ENCODE peak calls at places on chromosome 2, in six cellular contexts. W is A172; L is right lobe of liver; N is stimulated activated CD8-positive, alpha-beta memory T cell treated with anti-CD3 and anti-CD28 coated beads, Interleukin-12 subunit alpha, Interleukin-12 subunit beta, amount 100 ng/mL, for 1 hour; D is activated T-cell treated with anti-CD3 and anti-CD28 coated beads, Interleukin-2, amount 50 U/mL, for 24 hours; X is LoVo. Z is an unnamed sample.

GRCh38 chr2:194867328-194867727 is 789.7 kb upstream of the SLC39A10 start:
- DNase-seq in X (peak), D (no peak), L (no peak), N (no peak), W (peak), Z (no peak)

GRCh38 chr2:70948350-70949003 is 12.8 kb downstream of the ATP6V1B1 start:
- DNase-seq in L (peak), X (peak), D (peak), N (peak), W (peak), Z (peak)

GRCh38 chr2:77458216-77458615 is 64.0 kb downstream of the LRRTM4 start:
- DNase-seq in N (no peak), D (no peak), W (no peak), X (no peak), L (no peak), Z (no peak)

GRCh38 chr2:223053431-223054192 is 1.6 kb downstream of the KCNE4 start:
- DNase-seq in X (no peak), N (no peak), W (no peak), D (no peak), L (no peak), Z (no peak)

GRCh38 chr2:145380436-145381017 is 860.6 kb upstream of the ZEB2 start:
- DNase-seq in D (no peak), L (no peak), W (peak), N (no peak), X (peak), Z (no peak)

GRCh38 chr2:85503611-85504433 is 35.1 kb upstream of the MAT2A start:
- DNase-seq in W (peak), D (no peak), X (no peak), L (no peak), N (no peak), Z (no peak)

GRCh38 chr2:46329340-46329739 is 32.1 kb downstream of the EPAS1 start:
- DNase-seq in L (no peak), W (no peak), X (no peak), N (no peak), D (no peak), Z (no peak)

GRCh38 chr2:61074100-61074499 is 8.4 kb downstream of the SANBR start:
- DNase-seq in W (no peak), D (no peak), X (no peak), N (no peak), L (no peak), Z (no peak)

GRCh38 chr2:20349457-20350034 is 1.1 kb downstream of the PUM2 start:
- DNase-seq in N (no peak), D (no peak), L (no peak), W (no peak), X (no peak), Z (no peak)

Z was measured in GM06990.